ENCODE peak calls at places on chromosomes 13 and 19, in seven cellular contexts. U, O, Z, W, J, R and D are unnamed samples.
A peak's percentile ranks its signal among the peaks of the same experiment; 100 is the strongest.

GRCh38 chr19:51525731-51526130 is 5.7 kb downstream of the SIGLEC6 start:
- DNase-seq in R (no peak), J (no peak), U (no peak), W (no peak), O (no peak), Z (no peak), D (no peak)

GRCh38 chr19:12967907-12968306 is 1.5 kb upstream of the DAND5 start:
- DNase-seq in O (no peak), R (no peak), W (no peak), Z (no peak), J (no peak), U (no peak), D (no peak)

GRCh38 chr13:47250141-47250540 is 353.3 kb upstream of the HTR2A start:
- DNase-seq in U (no peak), W (no peak), O (peak; percentile 4), R (no peak), J (no peak), Z (no peak), D (peak; percentile 78)

GRCh38 chr13:21583496-21583895 is 20.5 kb downstream of the MICU2 start:
- DNase-seq in U (no peak), R (no peak), W (no peak), Z (no peak), J (no peak), O (no peak), D (peak; percentile 47)

GRCh38 chr13:54484166-54484565 is 1455.6 kb downstream of the OLFM4 start:
- DNase-seq in R (no peak), J (no peak), U (no peak), W (no peak), Z (no peak), O (no peak), D (no peak)

GRCh38 chr13:70895599-70895998 is 787.3 kb upstream of the KLHL1 start:
- DNase-seq in W (no peak), O (no peak), Z (no peak), R (no peak), U (no peak), J (no peak), D (no peak)

GRCh38 chr13:33016414-33017409 is at the start of gene KL:
- DNase-seq in R (no peak), J (peak; percentile 59), Z (peak; percentile 14), U (no peak), W (peak; percentile 74), O (peak; percentile 2), D (peak; percentile 44)

GRCh38 chr19:13843104-13843921 is 33.6 kb upstream of the NANOS3 start:
- DNase-seq in R (no peak), O (peak; percentile 91), Z (no peak), J (peak; percentile 71), W (no peak), U (no peak), D (peak; percentile 84)